ENCODE peak calls at places on chromosome 10, in four cellular contexts. I, P, N and K are unnamed samples. For H4K20me1, the result is how much of the 10 kb centered on the place peaks cover.

GRCh38 chr10:110528224-110528997 is 30.7 kb downstream of the DUSP5 start:
- DNase-seq in I (no peak), P (no peak), N (peak), K (no peak)

GRCh38 chr10:5293691-5294550 is 70.8 kb upstream of the UCN3 start:
- DNase-seq in I (peak), P (peak), N (peak), K (peak)

GRCh38 chr10:80444646-80445319 is 9.3 kb upstream of the TSPAN14 start:
- DNase-seq in I (peak), P (no peak), N (peak), K (peak)

GRCh38 chr10:49053053-49053997 is 62.0 kb downstream of the VSTM4 start:
- DNase-seq in I (no peak), P (no peak), N (no peak), K (no peak)

GRCh38 chr10:132542086-132542775 is 4.6 kb downstream of the INPP5A start:
- DNase-seq in I (no peak), P (no peak), N (no peak), K (no peak)

GRCh38 chr10:11551915-11552602 is 59.4 kb downstream of the USP6NL start:
- DNase-seq in I (no peak), P (peak), N (peak), K (peak)

GRCh38 chr10:34576789-34577188 is 238.3 kb downstream of the PARD3 start:
- DNase-seq in I (peak), P (no peak), N (no peak), K (no peak)

GRCh38 chr10:6097063-6097462 is 8.2 kb downstream of the RBM17 start:
- DNase-seq in I (no peak), P (no peak), N (no peak), K (no peak)

GRCh38 chr10:2196272-2196671 is 458.9 kb upstream of the ADARB2 start:
- DNase-seq in I (no peak), P (no peak), N (no peak), K (no peak)

GRCh38 chr10:127148066-127148932 is 48.1 kb downstream of the INSYN2A start:
- DNase-seq in I (no peak), P (peak), N (peak), K (no peak)

GRCh38 chr10:99958287-99958686 is 51.5 kb downstream of the DNMBP start:
- DNase-seq in I (no peak), P (no peak), N (peak), K (no peak)

GRCh38 chr10:132574783-132575319 is 37.3 kb downstream of the INPP5A start:
- DNase-seq in I (peak), P (peak), N (no peak), K (no peak)

GRCh38 chr10:11113156-11113555 is 95.5 kb downstream of the CELF2 start:
- DNase-seq in I (no peak), P (no peak), N (no peak), K (no peak)

GRCh38 chr10:101441539-101442455 is 87.8 kb downstream of the BTRC start:
- DNase-seq in I (peak), P (peak), N (peak), K (peak)

GRCh38 chr10:26372513-26373354 is 65.4 kb upstream of the APBB1IP start:
- DNase-seq in I (no peak), P (no peak), N (no peak), K (no peak)

GRCh38 chr10:76270464-76270863 is 839.0 kb downstream of the LRMDA start:
- DNase-seq in I (peak), P (no peak), N (no peak), K (no peak)

GRCh38 chr10:60613434-60613833 is 164.8 kb upstream of the CDK1 start:
- DNase-seq in I (no peak), P (no peak), N (no peak), K (no peak)

GRCh38 chr10:126407831-126408230 is 19.6 kb upstream of the ADAM12 start:
- DNase-seq in I (peak), P (peak), N (peak), K (no peak)

GRCh38 chr10:103276941-103277712 is at the start of gene INA:
- DNase-seq in I (peak), P (no peak), N (peak), K (peak)

GRCh38 chr10:121694327-121694965 is 96.2 kb upstream of the FGFR2 start:
- DNase-seq in I (no peak), P (no peak), N (no peak), K (no peak)

GRCh38 chr10:30039567-30039966 is 19.8 kb downstream of the JCAD start:
- DNase-seq in I (no peak), P (no peak), N (no peak), K (no peak)

GRCh38 chr10:100829933-100830727 is 82.6 kb upstream of the SLF2 start:
- DNase-seq in I (peak), P (no peak), N (no peak), K (no peak)

GRCh38 chr10:8581521-8582225 is 527.2 kb downstream of the GATA3 start:
- DNase-seq in I (peak), P (peak), N (no peak), K (no peak)

GRCh38 chr10:102744374-102745051 is 765 bp downstream of the WBP1L start:
- DNase-seq in I (no peak), P (no peak), N (peak), K (peak)

GRCh38 chr10:21760332-21760731 is 226.3 kb downstream of the MLLT10 start:
- DNase-seq in I (no peak), P (no peak), N (no peak), K (no peak)

GRCh38 chr10:128324058-128324457 is 197.8 kb upstream of the MKI67 start:
- DNase-seq in I (peak), P (no peak), N (no peak), K (peak)

GRCh38 chr10:100998183-100998990 is 1.2 kb upstream of the LZTS2 start:
- DNase-seq in I (peak), P (peak), N (peak), K (peak)

GRCh38 chr10:48605786-48606529 is 1.1 kb upstream of the ARHGAP22 start:
- DNase-seq in I (no peak), P (peak), N (peak), K (no peak)

GRCh38 chr10:131872011-131872836 is 28.6 kb upstream of the PPP2R2D start:
- DNase-seq in I (no peak), P (no peak), N (no peak), K (no peak)

GRCh38 chr10:131865223-131865917 is 35.4 kb upstream of the PPP2R2D start:
- DNase-seq in I (no peak), P (no peak), N (no peak), K (no peak)

GRCh38 chr10:77873558-77874380 is 52.8 kb downstream of the DLG5 start:
- DNase-seq in I (no peak), P (peak), N (peak), K (peak)

GRCh38 chr10:132566892-132567291 is 29.3 kb downstream of the INPP5A start:
- DNase-seq in I (no peak), P (no peak), N (no peak), K (no peak)

GRCh38 chr10:133009218-133009954 is 67.0 kb upstream of the CFAP46 start:
- DNase-seq in I (no peak), P (peak), N (peak), K (peak)

GRCh38 chr10:77532068-77532467 is 105.5 kb downstream of the KCNMA1 start:
- DNase-seq in I (no peak), P (no peak), N (peak), K (no peak)

GRCh38 chr10:1149793-1150637 is 93.8 kb downstream of the WDR37 start:
- DNase-seq in I (no peak), P (no peak), N (no peak), K (peak)

GRCh38 chr10:34979938-34980337 is 110.2 kb downstream of the CUL2 start:
- DNase-seq in I (no peak), P (no peak), N (no peak), K (no peak)

GRCh38 chr10:11177926-11178453 is 160.3 kb downstream of the CELF2 start:
- DNase-seq in I (peak), P (no peak), N (no peak), K (no peak)

GRCh38 chr10:121157998-121158397 is 306.8 kb downstream of the WDR11 start:
- DNase-seq in I (no peak), P (no peak), N (no peak), K (peak)

GRCh38 chr10:98374176-98374969 is 40.6 kb downstream of the PYROXD2 start:
- DNase-seq in I (no peak), P (peak), N (peak), K (no peak)

GRCh38 chr10:97821308-97822038 is 28.2 kb upstream of the GOLGA7B start:
- DNase-seq in I (peak), P (no peak), N (no peak), K (no peak)

GRCh38 chr10:79072994-79073654 is 4.4 kb downstream of the ZMIZ1 start:
- DNase-seq in I (no peak), P (peak), N (no peak), K (no peak)
- H4K20me1 ChIP-seq in I (half or more), P (half or more), N (under half), K (half or more)

GRCh38 chr10:89901895-89902294 is 200.5 kb downstream of the KIF20B start:
- DNase-seq in I (no peak), P (no peak), N (no peak), K (no peak)

GRCh38 chr10:89900554-89900953 is 199.2 kb downstream of the KIF20B start:
- DNase-seq in I (no peak), P (no peak), N (no peak), K (no peak)

GRCh38 chr10:89904755-89905154 is 203.4 kb downstream of the KIF20B start:
- DNase-seq in I (no peak), P (peak), N (no peak), K (no peak)
- H3K27ac ChIP-seq in I (no peak), P (no peak), N (no peak), K (no peak)

GRCh38 chr10:91194497-91195179 is 25.8 kb upstream of the PCGF5 start:
- DNase-seq in I (no peak), P (no peak), N (peak), K (no peak)
- TF ChIP-seq EZH2phosphoT487 in I (no peak), P (no peak), N (no peak), K (no peak)

GRCh38 chr10:125130886-125131285 is 29.5 kb downstream of the CTBP2 start:
- DNase-seq in I (no peak), P (no peak), N (no peak), K (no peak)
- H4K20me1 ChIP-seq in I (half or more), P (under half), N (under half), K (half or more)

GRCh38 chr10:3701490-3701889 is 83.5 kb downstream of the KLF6 start:
- DNase-seq in I (no peak), P (no peak), N (no peak), K (no peak)
- H3K27ac ChIP-seq in I (no peak), P (no peak), N (no peak), K (no peak)

GRCh38 chr10:47256753-47257336 is 43.2 kb upstream of the GDF10 start:
- DNase-seq in I (no peak), P (no peak), N (no peak), K (no peak)
- TF ChIP-seq EZH2phosphoT487 in I (no peak), P (no peak), N (no peak), K (no peak)

GRCh38 chr10:3827266-3827665 is 42.3 kb upstream of the KLF6 start:
- DNase-seq in I (no peak), P (no peak), N (no peak), K (no peak)
- H4K20me1 ChIP-seq in I (under half), P (under half), N (under half), K (under half)

GRCh38 chr10:31071232-31071999 is 39.8 kb upstream of the ZNF438 start:
- DNase-seq in I (no peak), P (peak), N (peak), K (no peak)
- H3K27ac ChIP-seq in I (no peak), P (no peak), N (peak), K (no peak)